ENCODE peak calls at places on chromosomes 6 and 20, in seven cellular contexts. One of them, this sample, is unnamed.

GRCh38 chr6:120903836-120904235 is 430.4 kb downstream of the TBC1D32 start:
- DNase-seq in activated CD4-positive, alpha-beta T cell treated with anti-CD3 and anti-CD28 coated beads, Interleukin-2, amount 50 U/mL, for 1 hour: no peak
- DNase-seq in WERI-Rb-1: no peak
- DNase-seq in activated naive CD4-positive, alpha-beta T cell: no peak
- DNase-seq in activated T-cell treated with anti-CD3 and anti-CD28 coated beads for 1 hour: no peak
- DNase-seq in stimulated activated CD8-positive, alpha-beta memory T cell treated with anti-CD3 and anti-CD28 coated beads, Interleukin-4, amount 100 ng/mL, for 1 hour: no peak
- DNase-seq in tibial artery: no peak
- DNase-seq in this sample: no peak

GRCh38 chr20:62498874-62499273 is 23.1 kb upstream of the GATA5 start:
- DNase-seq in stimulated activated CD8-positive, alpha-beta memory T cell treated with anti-CD3 and anti-CD28 coated beads, Interleukin-4, amount 100 ng/mL, for 1 hour: no peak
- DNase-seq in tibial artery: no peak
- DNase-seq in activated T-cell treated with anti-CD3 and anti-CD28 coated beads for 1 hour: no peak
- DNase-seq in activated CD4-positive, alpha-beta T cell treated with anti-CD3 and anti-CD28 coated beads, Interleukin-2, amount 50 U/mL, for 1 hour: no peak
- DNase-seq in activated naive CD4-positive, alpha-beta T cell: no peak
- DNase-seq in WERI-Rb-1: no peak
- DNase-seq in this sample: no peak

GRCh38 chr6:130046711-130047439 is 28.5 kb downstream of the L3MBTL3 start:
- DNase-seq in activated T-cell treated with anti-CD3 and anti-CD28 coated beads for 1 hour: no peak
- DNase-seq in tibial artery: no peak
- DNase-seq in WERI-Rb-1: no peak
- DNase-seq in activated CD4-positive, alpha-beta T cell treated with anti-CD3 and anti-CD28 coated beads, Interleukin-2, amount 50 U/mL, for 1 hour: no peak
- DNase-seq in stimulated activated CD8-positive, alpha-beta memory T cell treated with anti-CD3 and anti-CD28 coated beads, Interleukin-4, amount 100 ng/mL, for 1 hour: no peak
- DNase-seq in activated naive CD4-positive, alpha-beta T cell: no peak
- DNase-seq in this sample: no peak

GRCh38 chr6:32163559-32164258 is 686 bp upstream of the EGFL8 start:
- DNase-seq in stimulated activated CD8-positive, alpha-beta memory T cell treated with anti-CD3 and anti-CD28 coated beads, Interleukin-4, amount 100 ng/mL, for 1 hour: no peak
- DNase-seq in activated T-cell treated with anti-CD3 and anti-CD28 coated beads for 1 hour: no peak
- DNase-seq in activated naive CD4-positive, alpha-beta T cell: no peak
- DNase-seq in tibial artery: no peak
- DNase-seq in WERI-Rb-1: no peak
- DNase-seq in activated CD4-positive, alpha-beta T cell treated with anti-CD3 and anti-CD28 coated beads, Interleukin-2, amount 50 U/mL, for 1 hour: no peak
- DNase-seq in this sample: no peak

GRCh38 chr20:25218109-25218486 is 22.6 kb downstream of the ENTPD6 start:
- DNase-seq in activated CD4-positive, alpha-beta T cell treated with anti-CD3 and anti-CD28 coated beads, Interleukin-2, amount 50 U/mL, for 1 hour: no peak
- DNase-seq in stimulated activated CD8-positive, alpha-beta memory T cell treated with anti-CD3 and anti-CD28 coated beads, Interleukin-4, amount 100 ng/mL, for 1 hour: no peak
- DNase-seq in tibial artery: no peak
- DNase-seq in activated naive CD4-positive, alpha-beta T cell: no peak
- DNase-seq in WERI-Rb-1: no peak
- DNase-seq in activated T-cell treated with anti-CD3 and anti-CD28 coated beads for 1 hour: no peak
- DNase-seq in this sample: no peak

GRCh38 chr6:41373919-41374617 is 38.7 kb downstream of the NCR2 start:
- DNase-seq in tibial artery: no peak
- DNase-seq in stimulated activated CD8-positive, alpha-beta memory T cell treated with anti-CD3 and anti-CD28 coated beads, Interleukin-4, amount 100 ng/mL, for 1 hour: no peak
- DNase-seq in activated naive CD4-positive, alpha-beta T cell: no peak
- DNase-seq in activated CD4-positive, alpha-beta T cell treated with anti-CD3 and anti-CD28 coated beads, Interleukin-2, amount 50 U/mL, for 1 hour: no peak
- DNase-seq in WERI-Rb-1: peak
- DNase-seq in activated T-cell treated with anti-CD3 and anti-CD28 coated beads for 1 hour: no peak
- DNase-seq in this sample: no peak

GRCh38 chr20:56504373-56505005 is 20.1 kb upstream of the FAM209A start:
- DNase-seq in stimulated activated CD8-positive, alpha-beta memory T cell treated with anti-CD3 and anti-CD28 coated beads, Interleukin-4, amount 100 ng/mL, for 1 hour: no peak
- DNase-seq in tibial artery: no peak
- DNase-seq in activated CD4-positive, alpha-beta T cell treated with anti-CD3 and anti-CD28 coated beads, Interleukin-2, amount 50 U/mL, for 1 hour: peak
- DNase-seq in activated naive CD4-positive, alpha-beta T cell: no peak
- DNase-seq in activated T-cell treated with anti-CD3 and anti-CD28 coated beads for 1 hour: peak
- DNase-seq in WERI-Rb-1: peak
- DNase-seq in this sample: no peak

GRCh38 chr6:161169690-161170089 is 104.2 kb downstream of the AGPAT4 start:
- DNase-seq in activated naive CD4-positive, alpha-beta T cell: no peak
- DNase-seq in stimulated activated CD8-positive, alpha-beta memory T cell treated with anti-CD3 and anti-CD28 coated beads, Interleukin-4, amount 100 ng/mL, for 1 hour: no peak
- DNase-seq in activated T-cell treated with anti-CD3 and anti-CD28 coated beads for 1 hour: no peak
- DNase-seq in tibial artery: no peak
- DNase-seq in WERI-Rb-1: no peak
- DNase-seq in activated CD4-positive, alpha-beta T cell treated with anti-CD3 and anti-CD28 coated beads, Interleukin-2, amount 50 U/mL, for 1 hour: no peak
- DNase-seq in this sample: no peak

GRCh38 chr6:34557228-34557627 is 1.1 kb upstream of the SPDEF start:
- DNase-seq in activated naive CD4-positive, alpha-beta T cell: no peak
- DNase-seq in activated CD4-positive, alpha-beta T cell treated with anti-CD3 and anti-CD28 coated beads, Interleukin-2, amount 50 U/mL, for 1 hour: no peak
- DNase-seq in stimulated activated CD8-positive, alpha-beta memory T cell treated with anti-CD3 and anti-CD28 coated beads, Interleukin-4, amount 100 ng/mL, for 1 hour: no peak
- DNase-seq in activated T-cell treated with anti-CD3 and anti-CD28 coated beads for 1 hour: no peak
- DNase-seq in tibial artery: no peak
- DNase-seq in WERI-Rb-1: no peak
- DNase-seq in this sample: no peak

GRCh38 chr20:53658327-53658726 is 64.7 kb upstream of the ZNF217 start:
- DNase-seq in stimulated activated CD8-positive, alpha-beta memory T cell treated with anti-CD3 and anti-CD28 coated beads, Interleukin-4, amount 100 ng/mL, for 1 hour: no peak
- DNase-seq in activated CD4-positive, alpha-beta T cell treated with anti-CD3 and anti-CD28 coated beads, Interleukin-2, amount 50 U/mL, for 1 hour: no peak
- DNase-seq in tibial artery: no peak
- DNase-seq in activated T-cell treated with anti-CD3 and anti-CD28 coated beads for 1 hour: no peak
- DNase-seq in activated naive CD4-positive, alpha-beta T cell: no peak
- DNase-seq in WERI-Rb-1: no peak
- DNase-seq in this sample: no peak

GRCh38 chr20:2890743-2891142 is 17.5 kb downstream of the PTPRA start:
- DNase-seq in WERI-Rb-1: no peak
- DNase-seq in tibial artery: no peak
- DNase-seq in activated T-cell treated with anti-CD3 and anti-CD28 coated beads for 1 hour: no peak
- DNase-seq in activated naive CD4-positive, alpha-beta T cell: no peak
- DNase-seq in stimulated activated CD8-positive, alpha-beta memory T cell treated with anti-CD3 and anti-CD28 coated beads, Interleukin-4, amount 100 ng/mL, for 1 hour: no peak
- DNase-seq in activated CD4-positive, alpha-beta T cell treated with anti-CD3 and anti-CD28 coated beads, Interleukin-2, amount 50 U/mL, for 1 hour: no peak
- DNase-seq in this sample: no peak

GRCh38 chr6:13273931-13274706 is 54.2 kb downstream of the TBC1D7 start:
- DNase-seq in stimulated activated CD8-positive, alpha-beta memory T cell treated with anti-CD3 and anti-CD28 coated beads, Interleukin-4, amount 100 ng/mL, for 1 hour: peak
- DNase-seq in WERI-Rb-1: no peak
- DNase-seq in activated naive CD4-positive, alpha-beta T cell: no peak
- DNase-seq in tibial artery: peak
- DNase-seq in activated CD4-positive, alpha-beta T cell treated with anti-CD3 and anti-CD28 coated beads, Interleukin-2, amount 50 U/mL, for 1 hour: peak
- DNase-seq in activated T-cell treated with anti-CD3 and anti-CD28 coated beads for 1 hour: peak
- DNase-seq in this sample: peak

GRCh38 chr6:154157082-154157481 is 118.0 kb downstream of the OPRM1 start:
- DNase-seq in WERI-Rb-1: no peak
- DNase-seq in activated CD4-positive, alpha-beta T cell treated with anti-CD3 and anti-CD28 coated beads, Interleukin-2, amount 50 U/mL, for 1 hour: no peak
- DNase-seq in activated naive CD4-positive, alpha-beta T cell: no peak
- DNase-seq in tibial artery: no peak
- DNase-seq in stimulated activated CD8-positive, alpha-beta memory T cell treated with anti-CD3 and anti-CD28 coated beads, Interleukin-4, amount 100 ng/mL, for 1 hour: no peak
- DNase-seq in activated T-cell treated with anti-CD3 and anti-CD28 coated beads for 1 hour: no peak
- DNase-seq in this sample: peak

GRCh38 chr20:49432562-49432961 is 49.9 kb downstream of the KCNB1 start:
- DNase-seq in tibial artery: no peak
- DNase-seq in stimulated activated CD8-positive, alpha-beta memory T cell treated with anti-CD3 and anti-CD28 coated beads, Interleukin-4, amount 100 ng/mL, for 1 hour: no peak
- DNase-seq in activated CD4-positive, alpha-beta T cell treated with anti-CD3 and anti-CD28 coated beads, Interleukin-2, amount 50 U/mL, for 1 hour: no peak
- DNase-seq in activated T-cell treated with anti-CD3 and anti-CD28 coated beads for 1 hour: no peak
- DNase-seq in WERI-Rb-1: no peak
- DNase-seq in activated naive CD4-positive, alpha-beta T cell: no peak
- DNase-seq in this sample: no peak

GRCh38 chr6:128124713-128125112 is 223.9 kb upstream of the THEMIS start:
- DNase-seq in activated CD4-positive, alpha-beta T cell treated with anti-CD3 and anti-CD28 coated beads, Interleukin-2, amount 50 U/mL, for 1 hour: no peak
- DNase-seq in tibial artery: no peak
- DNase-seq in WERI-Rb-1: no peak
- DNase-seq in activated T-cell treated with anti-CD3 and anti-CD28 coated beads for 1 hour: no peak
- DNase-seq in stimulated activated CD8-positive, alpha-beta memory T cell treated with anti-CD3 and anti-CD28 coated beads, Interleukin-4, amount 100 ng/mL, for 1 hour: no peak
- DNase-seq in activated naive CD4-positive, alpha-beta T cell: no peak
- DNase-seq in this sample: no peak

GRCh38 chr6:44563397-44563796 is 175.9 kb downstream of the CDC5L start:
- DNase-seq in stimulated activated CD8-positive, alpha-beta memory T cell treated with anti-CD3 and anti-CD28 coated beads, Interleukin-4, amount 100 ng/mL, for 1 hour: no peak
- DNase-seq in activated CD4-positive, alpha-beta T cell treated with anti-CD3 and anti-CD28 coated beads, Interleukin-2, amount 50 U/mL, for 1 hour: no peak
- DNase-seq in activated naive CD4-positive, alpha-beta T cell: no peak
- DNase-seq in WERI-Rb-1: no peak
- DNase-seq in tibial artery: no peak
- DNase-seq in activated T-cell treated with anti-CD3 and anti-CD28 coated beads for 1 hour: no peak
- DNase-seq in this sample: no peak

This sample was measured in activated T-helper 1 cell treated with anti-CD3 and anti-CD28 coated beads, Interleukin-12 subunit alpha, Interleukin-12 subunit beta, Interleukin-2, Interleukin-4 antibody, amounts not matched to agents 30 ng/mL and 10 ng/mL and 1 ng/mL, durations not matched to agents 14 hours and 24 hours and 36 hours.